ENCODE peak calls at places on chromosome X, in nine cellular contexts. V is fibroblast of lung; P is GM12878; D is mammary epithelial cell; N is thoracic aorta; A is CD4-positive, alpha-beta T cell; B is pancreas; Q is breast epithelium; H is tibial nerve. I is an unnamed sample. For H3K9me3, the result is how much of the 10 kb centered on the place peaks cover.

GRCh38 chrX:70422886-70423336 is at the start of gene GDPD2:
- DNase-seq in V (peak), P (no peak), D (no peak), N (no peak), A (no peak), B (no peak), Q (no peak), H (no peak), I (no peak)

GRCh38 chrX:3638280-3638873 is 75.1 kb downstream of the PRKX start:
- DNase-seq in V (peak), P (peak), D (peak), N (no peak), A (peak), B (peak), Q (no peak), H (peak), I (no peak)

GRCh38 chrX:132837126-132837525 is 121.3 kb downstream of the HS6ST2 start:
- DNase-seq in V (peak), P (no peak), D (peak), N (no peak), A (no peak), B (peak), Q (no peak), H (no peak), I (no peak)

GRCh38 chrX:119692241-119693031 is 532 bp downstream of the SEPTIN6 start:
- DNase-seq in V (peak), P (no peak), D (peak), N (no peak), A (peak), B (peak), Q (no peak), H (no peak), I (no peak)

GRCh38 chrX:39782276-39782675 is 315.5 kb downstream of the BCOR start:
- DNase-seq in V (no peak), P (no peak), D (no peak), N (no peak), A (no peak), B (no peak), Q (no peak), H (no peak), I (no peak)

GRCh38 chrX:42398967-42399631 is 378.9 kb downstream of the PPP1R2C start:
- DNase-seq in V (no peak), P (no peak), D (no peak), N (no peak), A (no peak), B (no peak), Q (no peak), H (no peak), I (peak)

GRCh38 chrX:2325076-2325784 is 175.5 kb downstream of the DHRSX start:
- DNase-seq in V (peak), P (peak), D (peak), N (no peak), A (peak), B (peak), Q (peak), H (peak), I (peak)

GRCh38 chrX:35015627-35016026 is 73.0 kb downstream of the FAM47B start:
- DNase-seq in V (no peak), P (no peak), D (no peak), N (no peak), A (no peak), B (no peak), Q (no peak), H (no peak), I (no peak)

GRCh38 chrX:115112411-115112810 is 76.8 kb upstream of the RBMXL3 start:
- DNase-seq in V (peak), P (no peak), D (no peak), N (no peak), A (no peak), B (no peak), Q (no peak), H (no peak), I (no peak)

GRCh38 chrX:46626566-46626965 is 53.0 kb downstream of the CHST7 start:
- DNase-seq in V (no peak), P (no peak), D (no peak), N (no peak), A (no peak), B (peak), Q (no peak), H (no peak), I (no peak)

GRCh38 chrX:152600853-152601635 is 36.7 kb upstream of the GABRQ start:
- DNase-seq in V (peak), P (no peak), D (no peak), N (no peak), A (no peak), B (no peak), Q (no peak), H (no peak), I (no peak)

GRCh38 chrX:12329476-12329875 is 191.2 kb downstream of the FRMPD4 start:
- DNase-seq in V (no peak), P (no peak), D (peak), N (no peak), A (no peak), B (no peak), Q (no peak), H (no peak), I (no peak)

GRCh38 chrX:64377753-64378152 is 17.5 kb downstream of the MTMR8 start:
- DNase-seq in V (no peak), P (no peak), D (no peak), N (no peak), A (no peak), B (no peak), Q (no peak), H (no peak), I (no peak)
- H3K9me3 ChIP-seq in V (under half), P (under half), D (under half), N (under half), A (under half), B (under half), Q (under half), H (under half), I (under half)

GRCh38 chrX:31280580-31280979 is 208.7 kb upstream of the FTHL17 start:
- DNase-seq in V (no peak), P (no peak), D (no peak), N (no peak), A (no peak), B (no peak), Q (no peak), H (no peak), I (no peak)

GRCh38 chrX:31279359-31279758 is 207.5 kb upstream of the FTHL17 start:
- DNase-seq in V (peak), P (no peak), D (peak), N (no peak), A (no peak), B (no peak), Q (no peak), H (no peak), I (no peak)
- TF ChIP-seq CTCF in V (peak), P (no peak), D (peak), N (no peak), A (no peak), B (no peak), Q (no peak), H (no peak), I (no peak)

GRCh38 chrX:69031971-69032391 is 133.3 kb downstream of the PJA1 start:
- DNase-seq in V (peak), P (no peak), D (peak), N (no peak), A (no peak), B (no peak), Q (no peak), H (no peak), I (no peak)
- H3K27ac ChIP-seq in V (no peak), P (no peak), D (peak), N (no peak), A (no peak), B (no peak), Q (no peak), H (no peak), I (no peak)

GRCh38 chrX:55841962-55842752 is 124.6 kb downstream of the RRAGB start:
- DNase-seq in V (no peak), P (no peak), D (no peak), N (no peak), A (no peak), B (no peak), Q (no peak), H (no peak), I (no peak)
- H3K9me3 ChIP-seq in V (under half), P (under half), D (under half), N (under half), A (under half), B (under half), Q (under half), H (under half), I (under half)